ENCODE peak calls at places on chromosomes 3 and 15, in five cellular contexts. One of them, this sample, is unnamed.

GRCh38 chr15:68774120-68774519 is 46.6 kb downstream of the ANP32A start:
- DNase-seq in neuronal stem cell: no peak
- DNase-seq in endothelial cell of umbilical vein: no peak
- DNase-seq in neural progenitor cell: no peak
- DNase-seq in IMR-90: no peak
- DNase-seq in this sample: no peak

GRCh38 chr15:66803182-66803729 is 101.2 kb downstream of the SMAD6 start:
- DNase-seq in neuronal stem cell: peak
- DNase-seq in neural progenitor cell: peak
- DNase-seq in endothelial cell of umbilical vein: peak
- DNase-seq in IMR-90: peak
- DNase-seq in this sample: peak

GRCh38 chr3:49779378-49780079 is 6.8 kb downstream of the IP6K1 start:
- DNase-seq in neural progenitor cell: no peak
- DNase-seq in endothelial cell of umbilical vein: no peak
- DNase-seq in neuronal stem cell: no peak
- DNase-seq in IMR-90: no peak
- DNase-seq in this sample: no peak

GRCh38 chr3:191139771-191140170 is 59.3 kb upstream of the OSTN start:
- DNase-seq in IMR-90: no peak
- DNase-seq in neural progenitor cell: no peak
- DNase-seq in neuronal stem cell: no peak
- DNase-seq in endothelial cell of umbilical vein: no peak
- DNase-seq in this sample: no peak

GRCh38 chr3:52225452-52226228 is at the start of gene TLR9:
- DNase-seq in neural progenitor cell: no peak
- DNase-seq in neuronal stem cell: no peak
- DNase-seq in endothelial cell of umbilical vein: no peak
- DNase-seq in IMR-90: no peak
- DNase-seq in this sample: no peak

GRCh38 chr3:178318440-178318839 is 217.8 kb upstream of the KCNMB2 start:
- DNase-seq in neural progenitor cell: no peak
- DNase-seq in neuronal stem cell: no peak
- DNase-seq in endothelial cell of umbilical vein: no peak
- DNase-seq in IMR-90: no peak
- DNase-seq in this sample: no peak

GRCh38 chr3:189202583-189202982 is 30.8 kb downstream of the TPRG1 start:
- DNase-seq in endothelial cell of umbilical vein: no peak
- DNase-seq in IMR-90: no peak
- DNase-seq in neuronal stem cell: no peak
- DNase-seq in neural progenitor cell: peak
- DNase-seq in this sample: no peak

GRCh38 chr3:25789209-25789595 is 688 bp upstream of the OXSM start:
- DNase-seq in endothelial cell of umbilical vein: no peak
- DNase-seq in neuronal stem cell: no peak
- DNase-seq in neural progenitor cell: no peak
- DNase-seq in IMR-90: no peak
- DNase-seq in this sample: no peak

GRCh38 chr3:12706504-12707253 is 42.8 kb upstream of the RAF1 start:
- DNase-seq in neuronal stem cell: peak
- DNase-seq in IMR-90: peak
- DNase-seq in endothelial cell of umbilical vein: peak
- DNase-seq in neural progenitor cell: peak
- DNase-seq in this sample: peak

GRCh38 chr3:192879346-192880031 is 38.2 kb downstream of the MB21D2 start:
- DNase-seq in neural progenitor cell: peak
- DNase-seq in neuronal stem cell: peak
- DNase-seq in endothelial cell of umbilical vein: peak
- DNase-seq in IMR-90: peak
- DNase-seq in this sample: peak

GRCh38 chr15:28994142-28994829 is 108.5 kb downstream of the APBA2 start:
- DNase-seq in neural progenitor cell: no peak
- DNase-seq in neuronal stem cell: no peak
- DNase-seq in endothelial cell of umbilical vein: no peak
- DNase-seq in IMR-90: no peak
- DNase-seq in this sample: no peak

GRCh38 chr15:70526221-70526973 is 237.0 kb downstream of the UACA start:
- DNase-seq in neural progenitor cell: no peak
- DNase-seq in endothelial cell of umbilical vein: no peak
- DNase-seq in neuronal stem cell: no peak
- DNase-seq in IMR-90: peak
- DNase-seq in this sample: no peak

GRCh38 chr3:120450914-120451669 is at the start of gene FSTL1:
- DNase-seq in endothelial cell of umbilical vein: peak
- DNase-seq in IMR-90: peak
- DNase-seq in neuronal stem cell: peak
- DNase-seq in neural progenitor cell: peak
- DNase-seq in this sample: no peak

GRCh38 chr3:148625145-148625736 is 72.5 kb upstream of the AGTR1 start:
- DNase-seq in neuronal stem cell: no peak
- DNase-seq in endothelial cell of umbilical vein: no peak
- DNase-seq in IMR-90: no peak
- DNase-seq in neural progenitor cell: no peak
- DNase-seq in this sample: peak

GRCh38 chr3:148629006-148629405 is 68.7 kb upstream of the AGTR1 start:
- DNase-seq in IMR-90: no peak
- DNase-seq in endothelial cell of umbilical vein: no peak
- DNase-seq in neural progenitor cell: no peak
- DNase-seq in neuronal stem cell: no peak
- DNase-seq in this sample: no peak

GRCh38 chr3:148631124-148631903 is 66.4 kb upstream of the AGTR1 start:
- DNase-seq in IMR-90: no peak
- DNase-seq in neural progenitor cell: peak
- DNase-seq in neuronal stem cell: peak
- DNase-seq in endothelial cell of umbilical vein: peak
- DNase-seq in this sample: peak

GRCh38 chr3:148625991-148626390 is 71.7 kb upstream of the AGTR1 start:
- DNase-seq in neuronal stem cell: no peak
- DNase-seq in neural progenitor cell: no peak
- DNase-seq in endothelial cell of umbilical vein: no peak
- DNase-seq in IMR-90: no peak
- DNase-seq in this sample: no peak
- H2AFZ ChIP-seq in neuronal stem cell: no peak
- H2AFZ ChIP-seq in neural progenitor cell: no peak
- H2AFZ ChIP-seq in endothelial cell of umbilical vein: no peak
- H2AFZ ChIP-seq in IMR-90: no peak
- H2AFZ ChIP-seq in this sample: no peak

GRCh38 chr15:40289140-40289775 is 6.4 kb upstream of the ANKRD63 start:
- DNase-seq in neuronal stem cell: no peak
- DNase-seq in endothelial cell of umbilical vein: no peak
- DNase-seq in neural progenitor cell: no peak
- DNase-seq in IMR-90: no peak
- DNase-seq in this sample: no peak

GRCh38 chr15:40293006-40293405 is 10.1 kb upstream of the ANKRD63 start:
- DNase-seq in IMR-90: no peak
- DNase-seq in endothelial cell of umbilical vein: no peak
- DNase-seq in neural progenitor cell: no peak
- DNase-seq in neuronal stem cell: no peak
- DNase-seq in this sample: no peak

GRCh38 chr15:40292246-40292645 is 9.4 kb upstream of the ANKRD63 start:
- DNase-seq in endothelial cell of umbilical vein: no peak
- DNase-seq in neuronal stem cell: no peak
- DNase-seq in neural progenitor cell: no peak
- DNase-seq in IMR-90: no peak
- DNase-seq in this sample: no peak

GRCh38 chr15:40291088-40291574 is 8.3 kb upstream of the ANKRD63 start:
- DNase-seq in IMR-90: peak
- DNase-seq in neuronal stem cell: peak
- DNase-seq in endothelial cell of umbilical vein: peak
- DNase-seq in neural progenitor cell: peak
- DNase-seq in this sample: no peak

DNA sequence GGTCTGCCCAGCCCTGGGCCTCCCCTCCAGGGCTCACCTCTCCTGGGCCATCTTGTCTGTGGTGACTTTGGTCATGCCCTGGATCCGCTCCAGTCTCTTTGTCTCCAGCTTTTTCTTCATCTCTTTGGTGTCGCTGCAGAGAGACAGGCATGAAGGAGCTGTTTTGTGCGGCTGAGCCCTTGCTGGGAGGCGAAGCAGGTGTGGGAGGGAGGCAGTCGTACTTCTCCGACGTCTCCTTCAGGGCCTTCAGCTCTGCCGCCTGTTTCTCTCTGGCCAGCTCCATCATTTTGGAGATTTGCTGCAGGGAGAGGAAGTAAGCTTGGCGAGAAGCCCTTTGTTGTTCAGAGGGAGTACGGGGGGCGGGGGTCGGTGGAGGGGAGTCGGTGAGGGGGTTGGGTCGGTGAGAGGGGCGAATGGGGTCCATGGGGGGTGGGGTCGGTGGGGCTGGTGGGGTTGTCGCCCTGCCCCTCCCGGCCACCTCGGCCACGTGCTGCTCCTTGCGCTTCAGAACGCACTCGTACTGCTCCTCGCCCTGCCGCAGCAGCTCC is 7.8 kb upstream of the ANKRD63 start:
- DNase-seq in endothelial cell of umbilical vein: no peak
- DNase-seq in IMR-90: no peak
- DNase-seq in neuronal stem cell: no peak
- DNase-seq in neural progenitor cell: no peak
- DNase-seq in this sample: no peak
- H2AFZ ChIP-seq in endothelial cell of umbilical vein: peak
- H2AFZ ChIP-seq in IMR-90: peak
- H2AFZ ChIP-seq in neuronal stem cell: peak
- H2AFZ ChIP-seq in neural progenitor cell: peak
- H2AFZ ChIP-seq in this sample: no peak

DNA sequence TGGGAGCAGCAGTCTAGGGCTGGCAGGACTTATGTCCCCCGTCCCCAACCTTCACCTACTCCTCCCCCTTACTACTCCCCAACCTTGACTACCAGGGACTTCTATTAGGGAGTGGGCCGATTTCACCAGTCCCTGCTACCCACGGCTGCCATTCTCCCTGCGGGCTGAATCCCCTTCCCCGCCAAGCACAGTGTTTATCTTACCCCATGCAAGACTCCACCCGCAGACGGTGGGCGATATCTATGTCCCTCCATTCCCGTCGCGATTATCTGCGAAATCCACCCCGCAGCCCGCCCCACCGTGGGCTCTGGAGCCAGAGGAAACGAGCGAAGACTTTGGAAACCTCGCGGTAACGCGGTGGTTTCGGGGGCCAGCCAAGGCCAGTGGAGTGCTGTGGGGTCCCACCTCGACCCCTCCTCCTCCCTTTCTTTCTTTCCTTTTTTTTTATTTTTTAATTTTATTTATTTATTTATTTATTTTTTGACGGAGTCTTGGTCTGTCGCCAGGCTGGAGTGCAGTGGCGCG is 4.7 kb downstream of the ISLR2 start:
- DNase-seq in endothelial cell of umbilical vein: no peak
- DNase-seq in neuronal stem cell: no peak
- DNase-seq in neural progenitor cell: no peak
- DNase-seq in IMR-90: no peak
- DNase-seq in this sample: no peak
- H2AFZ ChIP-seq in endothelial cell of umbilical vein: no peak
- H2AFZ ChIP-seq in neuronal stem cell: no peak
- H2AFZ ChIP-seq in neural progenitor cell: no peak
- H2AFZ ChIP-seq in IMR-90: no peak
- H2AFZ ChIP-seq in this sample: no peak

DNA sequence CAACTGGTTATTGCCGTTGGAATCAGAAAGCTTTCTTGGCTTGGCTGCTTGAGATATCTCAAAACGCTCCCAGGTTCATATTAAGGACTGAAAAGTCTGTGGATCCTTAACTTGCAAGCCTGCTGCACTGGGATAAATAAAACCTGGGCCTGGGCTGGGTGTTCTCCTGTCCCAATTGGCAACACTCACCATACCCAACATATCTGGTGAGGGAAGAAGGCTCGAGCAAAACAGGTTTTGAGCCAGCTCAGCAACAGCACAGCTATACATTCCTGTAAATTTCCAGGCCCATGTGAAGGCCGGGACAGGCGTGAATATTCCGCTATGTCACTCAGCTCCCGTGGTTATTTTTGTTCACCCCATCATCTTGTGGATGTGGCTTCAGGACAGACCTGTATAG is 169.0 kb upstream of the BCL6 start:
- DNase-seq in IMR-90: no peak
- DNase-seq in neuronal stem cell: no peak
- DNase-seq in endothelial cell of umbilical vein: no peak
- DNase-seq in neural progenitor cell: no peak
- DNase-seq in this sample: peak
- H2AFZ ChIP-seq in IMR-90: no peak
- H2AFZ ChIP-seq in neuronal stem cell: no peak
- H2AFZ ChIP-seq in endothelial cell of umbilical vein: no peak
- H2AFZ ChIP-seq in neural progenitor cell: no peak
- H2AFZ ChIP-seq in this sample: no peak

GRCh38 chr15:52085289-52085688 is 27.3 kb downstream of the BCL2L10 start:
- DNase-seq in neuronal stem cell: no peak
- DNase-seq in neural progenitor cell: no peak
- DNase-seq in endothelial cell of umbilical vein: peak
- DNase-seq in IMR-90: no peak
- DNase-seq in this sample: no peak

GRCh38 chr15:52083603-52084002 is 29.0 kb downstream of the BCL2L10 start:
- DNase-seq in neural progenitor cell: no peak
- DNase-seq in endothelial cell of umbilical vein: no peak
- DNase-seq in neuronal stem cell: no peak
- DNase-seq in IMR-90: no peak
- DNase-seq in this sample: no peak

GRCh38 chr15:52080031-52080430 is 32.5 kb downstream of the BCL2L10 start:
- DNase-seq in neural progenitor cell: no peak
- DNase-seq in IMR-90: no peak
- DNase-seq in endothelial cell of umbilical vein: no peak
- DNase-seq in neuronal stem cell: no peak
- DNase-seq in this sample: no peak

GRCh38 chr15:52080993-52081392 is 31.6 kb downstream of the BCL2L10 start:
- DNase-seq in neural progenitor cell: no peak
- DNase-seq in IMR-90: no peak
- DNase-seq in endothelial cell of umbilical vein: no peak
- DNase-seq in neuronal stem cell: no peak
- DNase-seq in this sample: no peak

DNA sequence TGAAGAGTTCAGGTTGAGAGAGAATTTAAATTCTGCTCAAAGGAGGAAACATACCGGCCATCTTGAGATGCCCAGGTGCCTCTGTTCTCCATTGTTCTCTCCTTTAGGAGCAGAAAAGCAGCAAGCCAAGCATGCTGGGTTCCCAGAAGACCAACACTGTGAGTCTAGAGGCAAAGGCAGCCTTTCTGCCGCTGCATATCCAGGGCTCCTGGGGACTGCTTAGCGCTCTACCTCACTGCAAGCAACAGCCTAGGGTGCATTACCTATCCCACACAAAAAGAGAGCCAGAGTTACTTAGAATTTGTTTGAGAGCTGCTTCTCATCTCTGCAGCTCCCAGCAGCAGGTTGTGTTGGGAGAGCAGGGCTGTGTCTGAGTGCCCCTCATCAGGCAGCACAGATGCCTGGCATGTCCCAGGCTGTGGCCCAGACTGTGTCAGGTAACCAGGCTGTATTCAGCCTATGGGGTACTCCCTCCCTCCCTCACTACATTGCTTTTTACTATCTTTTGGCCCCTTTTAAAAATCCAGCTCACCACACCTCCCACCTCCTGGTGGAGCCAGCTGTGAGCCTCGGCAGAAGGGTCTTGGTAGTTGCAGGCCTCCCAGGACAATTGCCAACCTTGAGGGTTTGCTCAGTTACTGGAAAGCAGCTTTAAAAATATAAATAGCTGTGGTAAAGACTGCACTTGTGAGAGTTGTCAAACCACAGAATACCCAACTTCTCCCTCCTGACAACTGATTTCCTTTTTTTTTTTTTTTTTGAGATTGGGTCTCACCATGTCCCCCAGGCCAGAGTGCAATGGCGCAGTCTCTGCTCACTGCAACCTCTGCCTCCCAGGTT is 30.2 kb downstream of the BCL2L10 start:
- DNase-seq in neuronal stem cell: no peak
- DNase-seq in IMR-90: peak
- DNase-seq in endothelial cell of umbilical vein: no peak
- DNase-seq in neural progenitor cell: peak
- DNase-seq in this sample: no peak
- H2AFZ ChIP-seq in neuronal stem cell: peak
- H2AFZ ChIP-seq in IMR-90: no peak
- H2AFZ ChIP-seq in endothelial cell of umbilical vein: no peak
- H2AFZ ChIP-seq in neural progenitor cell: peak
- H2AFZ ChIP-seq in this sample: no peak

This sample was measured in HepG2.